ENCODE peak calls at places on chromosome 3, in six cellular contexts. F is HCT116, K is HepG2, Z is spleen, A is endothelial cell of umbilical vein, H is stomach. O is an unnamed sample.

GRCh38 chr3:4826237-4827100 is 152.8 kb upstream of the BHLHE40 start:
- DNase-seq in Z (no peak), K (no peak), A (peak), F (no peak), H (peak), O (no peak)

GRCh38 chr3:88038561-88038960 is 20.2 kb downstream of the CGGBP1 start:
- DNase-seq in H (no peak), F (no peak), A (no peak), K (no peak), Z (no peak), O (no peak)

GRCh38 chr3:187989458-187990153 is 164.4 kb upstream of the LPP start:
- DNase-seq in F (no peak), H (no peak), K (no peak), A (no peak), Z (no peak), O (no peak)

GRCh38 chr3:190053919-190054672 is 66.6 kb downstream of the P3H2 start:
- DNase-seq in K (no peak), F (peak), A (peak), Z (no peak), H (no peak), O (no peak)

GRCh38 chr3:140552403-140552802 is 125.5 kb upstream of the TRIM42 start:
- DNase-seq in H (no peak), Z (no peak), A (no peak), K (no peak), F (no peak), O (no peak)

GRCh38 chr3:191068946-191069813 is 129.9 kb upstream of the OSTN start:
- DNase-seq in H (no peak), A (no peak), K (no peak), F (no peak), Z (no peak), O (no peak)

GRCh38 chr3:151308089-151308488 is 8.5 kb downstream of the GPR87 start:
- DNase-seq in A (no peak), H (no peak), Z (no peak), F (no peak), K (no peak), O (no peak)

GRCh38 chr3:39291903-39292329 is 12.1 kb upstream of the CX3CR1 start:
- DNase-seq in H (peak), A (peak), K (peak), Z (peak), F (peak), O (peak)

GRCh38 chr3:184040010-184040409 is 8.5 kb downstream of the HTR3D start:
- DNase-seq in K (peak), Z (no peak), A (peak), F (peak), H (peak), O (no peak)

GRCh38 chr3:30167511-30168135 is 438.8 kb upstream of the TGFBR2 start:
- DNase-seq in Z (no peak), F (peak), A (peak), K (no peak), H (no peak), O (no peak)

GRCh38 chr3:194928183-194928736 is 242.6 kb downstream of the FAM43A start:
- DNase-seq in H (no peak), A (peak), F (no peak), K (no peak), Z (no peak), O (no peak)

GRCh38 chr3:179921500-179921899 is 115.2 kb downstream of the PEX5L start:
- DNase-seq in Z (no peak), F (no peak), A (no peak), K (no peak), H (no peak), O (no peak)

GRCh38 chr3:5010706-5011554 is 31.7 kb downstream of the BHLHE40 start:
- DNase-seq in Z (peak), A (no peak), F (no peak), K (no peak), H (no peak), O (no peak)

GRCh38 chr3:52606373-52607085 is 70.1 kb downstream of the UQCC5 start:
- DNase-seq in Z (no peak), H (peak), K (peak), F (peak), A (peak), O (no peak)

GRCh38 chr3:126679318-126679751 is 24.4 kb upstream of the TXNRD3 start:
- DNase-seq in F (peak), Z (peak), A (peak), H (peak), K (peak), O (peak)

GRCh38 chr3:49399467-49399866 is 12.3 kb downstream of the RHOA start:
- DNase-seq in K (no peak), F (no peak), Z (no peak), H (no peak), A (no peak), O (no peak)

GRCh38 chr3:123104550-123104949 is 37.7 kb downstream of the PDIA5 start:
- DNase-seq in Z (peak), H (no peak), K (no peak), F (no peak), A (peak), O (peak)

GRCh38 chr3:5092018-5092417 is 30.1 kb upstream of the ARL8B start:
- DNase-seq in F (no peak), A (no peak), Z (no peak), K (peak), H (no peak), O (no peak)

GRCh38 chr3:132907293-132907692 is 130.9 kb upstream of the TMEM108 start:
- DNase-seq in H (no peak), Z (no peak), K (no peak), A (no peak), F (no peak), O (no peak)

GRCh38 chr3:150097588-150097890 is 126.8 kb upstream of the PFN2 start:
- DNase-seq in Z (no peak), H (no peak), A (no peak), F (no peak), K (no peak), O (no peak)

GRCh38 chr3:10334461-10334860 is 13.5 kb upstream of the SEC13 start:
- DNase-seq in K (no peak), F (no peak), H (no peak), Z (peak), A (no peak), O (no peak)

GRCh38 chr3:109023656-109024254 is 70.1 kb upstream of the GUCA1C start:
- DNase-seq in K (peak), Z (no peak), F (peak), H (peak), A (peak), O (no peak)

GRCh38 chr3:126960604-126960995 is 22.3 kb upstream of the PLXNA1 start:
- DNase-seq in F (no peak), Z (peak), K (no peak), A (no peak), H (no peak), O (no peak)

GRCh38 chr3:153285194-153285641 is 123.2 kb downstream of the RAP2B start:
- DNase-seq in A (peak), H (no peak), Z (no peak), K (no peak), F (no peak), O (no peak)

GRCh38 chr3:138907541-138907940 is 39.4 kb downstream of the FOXL2 start:
- DNase-seq in A (no peak), Z (no peak), H (no peak), K (no peak), F (no peak), O (no peak)

GRCh38 chr3:194906229-194906629 is 220.5 kb downstream of the FAM43A start:
- DNase-seq in A (peak), H (no peak), F (no peak), K (peak), Z (no peak), O (no peak)

GRCh38 chr3:105436687-105437086 is 70.0 kb downstream of the ALCAM start:
- DNase-seq in A (no peak), H (no peak), Z (no peak), K (peak), F (no peak), O (no peak)

GRCh38 chr3:150286390-150287147 is 121.5 kb upstream of the TSC22D2 start:
- DNase-seq in F (peak), H (no peak), K (peak), Z (no peak), A (peak), O (no peak)

GRCh38 chr3:148873270-148873927 is 8.3 kb downstream of the CPA3 start:
- DNase-seq in Z (no peak), A (peak), H (peak), F (no peak), K (peak), O (no peak)

GRCh38 chr3:114879059-114880031 is 267.7 kb downstream of the ZBTB20 start:
- DNase-seq in A (peak), F (peak), K (no peak), Z (no peak), H (no peak), O (no peak)

GRCh38 chr3:25901796-25902195 is 111.9 kb downstream of the OXSM start:
- DNase-seq in K (no peak), A (no peak), F (no peak), H (no peak), Z (no peak), O (no peak)

GRCh38 chr3:25902586-25902985 is 112.7 kb downstream of the OXSM start:
- DNase-seq in K (no peak), Z (no peak), A (no peak), H (no peak), F (no peak), O (no peak)

GRCh38 chr3:25903371-25903770 is 113.5 kb downstream of the OXSM start:
- DNase-seq in F (no peak), K (no peak), A (no peak), Z (no peak), H (no peak), O (no peak)

GRCh38 chr3:25906132-25906906 is 116.4 kb downstream of the OXSM start:
- DNase-seq in K (no peak), H (no peak), F (no peak), Z (no peak), A (no peak), O (no peak)

GRCh38 chr3:25904248-25904647 is 114.4 kb downstream of the OXSM start:
- DNase-seq in Z (no peak), H (no peak), A (no peak), K (no peak), F (no peak), O (no peak)
- TF ChIP-seq CTCF in Z (no peak), H (no peak), A (no peak), K (no peak), F (no peak), O (no peak)

DNA sequence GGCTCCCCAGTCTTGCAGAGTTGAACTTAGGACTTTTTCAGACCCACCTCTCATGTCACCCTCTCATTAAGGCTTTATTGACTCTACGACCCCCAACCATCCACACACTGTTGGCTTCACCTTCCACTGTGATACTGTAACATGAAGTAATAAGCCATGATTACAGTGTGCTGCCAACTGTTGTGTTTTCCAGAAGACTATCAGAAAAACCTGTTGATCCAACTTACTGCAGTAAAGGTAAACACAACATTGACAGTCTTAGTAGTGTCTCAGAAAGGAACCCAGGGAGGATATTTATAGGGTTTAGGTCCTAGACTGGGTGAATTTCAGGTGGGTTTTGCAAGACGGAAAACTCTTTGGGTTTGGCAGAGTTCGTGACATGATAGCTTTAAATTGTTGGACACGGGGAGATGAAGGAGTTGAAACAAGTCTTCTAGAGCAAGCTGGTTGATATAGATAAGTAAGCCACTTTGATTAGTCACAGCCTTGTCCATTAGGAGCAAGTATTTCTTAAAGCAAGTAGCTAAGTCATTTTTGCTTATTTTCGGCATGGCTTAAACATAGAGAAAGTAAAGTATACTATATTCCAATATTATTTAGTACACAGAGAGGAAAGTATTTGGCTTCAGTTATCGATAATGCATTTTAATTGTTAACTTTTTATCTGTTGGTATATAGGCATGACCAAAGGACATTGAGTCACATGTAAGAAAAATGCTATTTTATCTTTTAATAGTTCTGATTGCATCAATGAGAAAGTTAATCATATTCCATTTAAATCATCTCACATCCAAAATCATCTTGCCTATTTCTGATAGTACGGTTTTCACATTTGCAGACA is 2.4 kb upstream of the COL6A5 start:
- DNase-seq in F (no peak), K (no peak), Z (no peak), A (no peak), H (no peak), O (no peak)
- TF ChIP-seq POLR2AphosphoS5 in F (no peak), K (no peak), Z (no peak), A (no peak), H (no peak), O (no peak)

DNA sequence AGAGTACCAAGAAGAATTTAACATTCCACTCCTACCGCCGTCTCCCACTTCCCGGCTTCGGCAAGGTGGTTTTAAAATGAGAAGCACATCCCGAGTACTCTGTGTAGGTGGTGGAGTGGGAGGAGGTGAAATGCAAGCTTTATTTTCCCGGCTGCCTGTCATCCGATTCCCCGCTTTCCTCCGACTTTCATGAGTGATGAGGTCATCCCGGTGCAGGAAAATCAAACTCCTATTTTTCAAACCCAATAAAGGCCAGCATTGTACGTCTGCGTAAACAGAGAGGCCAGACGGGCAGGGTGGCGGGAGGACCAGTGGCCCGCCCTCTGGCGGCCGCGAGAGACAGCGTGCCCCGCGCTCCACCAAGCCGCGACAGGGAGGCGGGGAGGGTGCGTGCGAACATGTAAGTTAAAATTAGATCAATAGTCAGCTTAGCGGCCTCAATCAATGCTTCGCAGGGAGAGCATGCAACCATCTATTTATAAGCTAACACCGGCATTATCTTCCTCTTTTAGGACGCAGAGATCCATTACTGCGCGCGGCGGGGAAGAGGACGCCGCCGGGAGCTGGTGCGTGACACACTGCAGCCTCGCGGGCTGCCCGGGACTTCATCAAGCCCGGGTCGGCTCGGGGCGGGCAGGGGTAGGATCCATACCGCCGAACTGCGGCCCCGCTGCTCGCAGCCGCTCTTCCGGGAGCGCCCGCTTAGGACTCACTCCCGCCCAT is 163.3 kb downstream of the CD47 start:
- DNase-seq in A (peak), K (peak), H (peak), F (peak), Z (peak), O (peak)
- TF ChIP-seq CTCF in A (peak), K (peak), H (no peak), F (peak), Z (peak), O (peak)

DNA sequence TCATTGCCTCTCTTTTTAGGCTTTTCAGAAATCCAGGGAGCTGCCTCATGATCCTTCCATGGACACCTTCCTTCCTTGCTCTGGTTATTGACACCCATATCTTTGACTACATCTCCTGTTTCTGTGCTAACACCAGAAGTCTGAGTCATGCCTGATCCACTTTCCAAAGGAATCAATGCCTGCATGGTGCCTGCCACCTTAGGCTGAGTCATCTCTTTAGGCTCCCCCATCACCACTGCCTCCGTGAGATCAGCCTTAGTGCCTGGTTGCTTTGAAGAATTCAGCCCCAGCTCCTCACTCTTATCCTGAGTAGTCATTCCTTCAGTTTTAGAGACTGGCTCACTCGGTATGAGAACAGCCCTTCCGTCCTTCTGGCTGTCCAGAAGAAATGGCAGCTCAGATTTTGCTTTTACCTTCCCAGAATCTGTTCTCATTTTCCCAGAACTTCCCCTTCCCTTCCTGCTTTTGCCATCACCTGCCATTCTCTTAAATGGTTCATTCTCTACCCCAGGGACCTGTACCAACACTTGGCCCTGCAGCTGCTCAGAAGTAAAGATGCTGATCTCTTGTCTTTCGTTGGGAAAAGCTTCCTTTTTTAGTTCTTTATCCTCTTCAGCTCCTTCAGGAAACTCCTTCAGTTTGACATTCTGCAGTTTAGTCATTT is 105.3 kb downstream of the MAP4 start:
- DNase-seq in F (peak), Z (no peak), K (peak), H (no peak), A (peak), O (no peak)
- TF ChIP-seq POLR2AphosphoS5 in F (peak), Z (no peak), K (no peak), H (no peak), A (no peak), O (no peak)

DNA sequence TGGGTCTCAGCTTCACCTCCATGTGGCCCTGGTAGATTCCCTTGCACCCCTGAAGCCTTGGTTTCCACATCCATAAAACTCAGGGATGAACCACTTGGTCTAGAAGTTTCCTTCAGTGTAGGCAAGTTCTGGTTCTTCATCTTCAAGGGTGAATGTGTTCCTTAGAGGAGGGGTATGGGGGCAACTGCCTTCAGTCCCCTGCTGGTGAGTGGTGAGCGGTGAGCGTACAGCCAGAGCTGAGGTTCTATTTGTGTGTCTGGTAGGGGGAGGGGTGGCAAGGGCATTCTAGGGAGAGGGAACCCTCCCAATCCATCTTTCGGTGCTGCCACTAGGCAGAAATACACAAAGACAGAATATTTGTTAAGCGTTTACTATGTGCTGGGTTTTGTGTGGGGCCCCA is 137.4 kb downstream of the FBLN2 start:
- DNase-seq in Z (no peak), A (no peak), H (no peak), K (no peak), F (no peak), O (no peak)
- TF ChIP-seq CTCF in Z (no peak), A (no peak), H (no peak), K (no peak), F (no peak), O (no peak)

DNA sequence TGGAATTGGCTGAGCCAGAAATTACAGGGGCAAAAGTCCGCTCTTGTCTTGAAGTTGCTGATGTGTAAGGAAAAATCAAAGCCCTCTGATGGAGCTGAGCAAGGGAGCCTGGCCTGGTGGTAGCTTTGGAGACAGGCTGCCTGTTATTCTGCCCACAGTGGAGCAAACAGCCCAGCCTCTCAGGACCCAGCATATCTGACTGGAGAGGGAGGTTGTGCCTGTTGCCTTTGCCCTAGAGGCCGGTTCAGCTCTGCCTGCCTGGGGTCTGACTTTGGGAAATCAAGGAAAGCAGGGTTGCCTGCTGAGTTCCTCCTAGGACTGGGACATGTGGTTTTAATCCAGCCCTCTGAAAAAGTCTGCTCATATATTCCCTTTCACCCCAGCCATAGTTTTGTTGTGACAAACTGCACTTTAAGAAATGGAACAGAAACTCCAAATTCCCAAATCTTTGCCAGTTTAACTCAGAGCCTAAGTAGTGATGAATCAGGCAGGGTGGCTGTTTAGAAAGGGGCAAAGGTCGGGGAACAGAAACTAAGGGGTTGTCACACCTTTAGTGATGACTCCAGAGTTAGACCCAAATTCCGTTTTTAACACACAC is 40.2 kb downstream of the GASK1A start:
- DNase-seq in A (no peak), F (no peak), Z (no peak), K (no peak), H (no peak), O (no peak)
- TF ChIP-seq POLR2AphosphoS5 in A (no peak), F (no peak), Z (no peak), K (no peak), H (no peak), O (no peak)

GRCh38 chr3:51386159-51386851 is 1.2 kb downstream of the MANF start:
- DNase-seq in H (no peak), Z (no peak), K (no peak), F (no peak), A (no peak), O (no peak)
- TF ChIP-seq CTCF in H (no peak), Z (no peak), K (no peak), F (no peak), A (no peak), O (no peak)

O was measured in suprapubic skin.